ENCODE peak calls at places on chromosome 4, in six cellular contexts. U is tibial nerve, G is A549, M is ovary, X is upper lobe of left lung, L is sigmoid colon. N is an unnamed sample. For H3K9me3, the result is how much of the 10 kb centered on the place peaks cover.

GRCh38 chr4:19025031-19025430 is 1003.5 kb upstream of the LCORL start:
- DNase-seq in U (no peak), G (no peak), M (no peak), X (no peak), L (no peak), N (no peak)

GRCh38 chr4:107034091-107034698 is 1.9 kb downstream of the DKK2 start:
- DNase-seq in U (peak), G (no peak), M (peak), X (no peak), L (peak), N (no peak)

GRCh38 chr4:6116696-6117285 is 83.6 kb downstream of the JAKMIP1 start:
- DNase-seq in U (no peak), G (no peak), M (no peak), X (no peak), L (no peak), N (peak)

GRCh38 chr4:26557164-26557563 is 26.7 kb upstream of the TBC1D19 start:
- DNase-seq in U (no peak), G (no peak), M (no peak), X (no peak), L (no peak), N (no peak)

GRCh38 chr4:104420766-104421165 is 73.9 kb downstream of the CXXC4 start:
- DNase-seq in U (no peak), G (no peak), M (no peak), X (no peak), L (no peak), N (no peak)

GRCh38 chr4:156832886-156833285 is 138.7 kb downstream of the PDGFC start:
- DNase-seq in U (no peak), G (no peak), M (no peak), X (no peak), L (no peak), N (no peak)

GRCh38 chr4:183343730-183344129 is 21.5 kb upstream of the CLDN24 start:
- DNase-seq in U (no peak), G (no peak), M (no peak), X (no peak), L (no peak), N (no peak)

GRCh38 chr4:107292979-107293378 is 256.9 kb upstream of the DKK2 start:
- DNase-seq in U (no peak), G (no peak), M (no peak), X (no peak), L (no peak), N (no peak)

GRCh38 chr4:180513076-180513475 is 1730.1 kb upstream of the TENM3 start:
- DNase-seq in U (no peak), G (no peak), M (no peak), X (no peak), L (no peak), N (no peak)

GRCh38 chr4:1406416-1406945 is at the start of gene NKX1-1:
- DNase-seq in U (no peak), G (no peak), M (no peak), X (no peak), L (no peak), N (peak)

GRCh38 chr4:6695660-6696581 is 2.2 kb downstream of the S100P start:
- DNase-seq in U (no peak), G (peak), M (no peak), X (no peak), L (no peak), N (peak)

GRCh38 chr4:77344784-77345183 is 187.8 kb downstream of the CCNG2 start:
- DNase-seq in U (no peak), G (no peak), M (no peak), X (no peak), L (no peak), N (no peak)

GRCh38 chr4:39085891-39086290 is 23.9 kb downstream of the KLHL5 start:
- DNase-seq in U (no peak), G (no peak), M (no peak), X (no peak), L (no peak), N (no peak)

GRCh38 chr4:39933689-39934590 is 43.8 kb downstream of the PDS5A start:
- DNase-seq in U (no peak), G (no peak), M (no peak), X (no peak), L (no peak), N (no peak)

GRCh38 chr4:68463796-68464195 is 16.5 kb downstream of the TMPRSS11E start:
- DNase-seq in U (no peak), G (no peak), M (no peak), X (no peak), L (no peak), N (no peak)

GRCh38 chr4:89562715-89563114 is 255.1 kb upstream of the GPRIN3 start:
- DNase-seq in U (no peak), G (no peak), M (no peak), X (no peak), L (no peak), N (no peak)

GRCh38 chr4:52976523-52977230 is 114.6 kb downstream of the RASL11B start:
- DNase-seq in U (no peak), G (no peak), M (no peak), X (no peak), L (no peak), N (no peak)

GRCh38 chr4:1728061-1728980 is 7.0 kb downstream of the TACC3 start:
- DNase-seq in U (no peak), G (no peak), M (no peak), X (no peak), L (no peak), N (peak)

GRCh38 chr4:149897784-149898183 is 82.1 kb upstream of the IQCM start:
- DNase-seq in U (no peak), G (no peak), M (no peak), X (no peak), L (no peak), N (no peak)

GRCh38 chr4:20847124-20847747 is 147.0 kb downstream of the PACRGL start:
- DNase-seq in U (no peak), G (no peak), M (no peak), X (no peak), L (no peak), N (no peak)

GRCh38 chr4:182916483-182917181 is 554 bp downstream of the DCTD start:
- DNase-seq in U (peak), G (peak), M (peak), X (peak), L (peak), N (peak)

GRCh38 chr4:51885371-51885770 is 42.4 kb downstream of the DCUN1D4 start:
- DNase-seq in U (no peak), G (peak), M (no peak), X (no peak), L (no peak), N (no peak)

GRCh38 chr4:145546556-145546955 is 64.9 kb downstream of the SMAD1 start:
- DNase-seq in U (no peak), G (no peak), M (no peak), X (no peak), L (no peak), N (no peak)

GRCh38 chr4:1405636-1406415 is 416 bp downstream of the NKX1-1 start:
- DNase-seq in U (no peak), G (no peak), M (no peak), X (no peak), L (peak), N (peak)

GRCh38 chr4:3291411-3291968 is 1.3 kb upstream of the RGS12 start:
- DNase-seq in U (no peak), G (no peak), M (no peak), X (peak), L (no peak), N (peak)

GRCh38 chr4:105859233-105859632 is 36.0 kb upstream of the NPNT start:
- DNase-seq in U (no peak), G (peak), M (no peak), X (no peak), L (no peak), N (no peak)

GRCh38 chr4:94084155-94084554 is 123.5 kb upstream of the SMARCAD1 start:
- DNase-seq in U (no peak), G (no peak), M (no peak), X (no peak), L (no peak), N (no peak)

GRCh38 chr4:154467886-154468285 is 23.7 kb downstream of the DCHS2 start:
- DNase-seq in U (no peak), G (no peak), M (no peak), X (no peak), L (no peak), N (no peak)

GRCh38 chr4:100738388-100739165 is 220.8 kb upstream of the EMCN start:
- DNase-seq in U (no peak), G (peak), M (no peak), X (no peak), L (peak), N (peak)

GRCh38 chr4:118797558-118798142 is 38.3 kb downstream of the SEC24D start:
- DNase-seq in U (no peak), G (no peak), M (no peak), X (no peak), L (no peak), N (no peak)

GRCh38 chr4:18113710-18114331 is 92.3 kb upstream of the LCORL start:
- DNase-seq in U (no peak), G (no peak), M (no peak), X (no peak), L (no peak), N (no peak)

GRCh38 chr4:113433536-113434246 is 327.8 kb downstream of the CAMK2D start:
- DNase-seq in U (no peak), G (no peak), M (no peak), X (no peak), L (no peak), N (no peak)

GRCh38 chr4:54658321-54659093 is 750 bp downstream of the KIT start:
- DNase-seq in U (no peak), G (no peak), M (peak), X (peak), L (no peak), N (peak)

GRCh38 chr4:104966349-104967033 is 180.2 kb upstream of the TET2 start:
- DNase-seq in U (no peak), G (no peak), M (no peak), X (peak), L (no peak), N (no peak)

GRCh38 chr4:186158021-186158859 is 33.1 kb upstream of the CYP4V2 start:
- DNase-seq in U (no peak), G (no peak), M (no peak), X (no peak), L (no peak), N (no peak)

GRCh38 chr4:151402150-151402865 is 6.7 kb upstream of the FHIP1A start:
- DNase-seq in U (no peak), G (no peak), M (no peak), X (no peak), L (no peak), N (no peak)

GRCh38 chr4:4645743-4646142 is 103.9 kb upstream of the STX18 start:
- DNase-seq in U (no peak), G (no peak), M (no peak), X (no peak), L (no peak), N (no peak)

GRCh38 chr4:94548571-94548970 is 96.8 kb downstream of the PDLIM5 start:
- DNase-seq in U (no peak), G (peak), M (no peak), X (no peak), L (no peak), N (no peak)

GRCh38 chr4:113534698-113535097 is 226.8 kb downstream of the CAMK2D start:
- DNase-seq in U (no peak), G (no peak), M (no peak), X (no peak), L (no peak), N (no peak)

GRCh38 chr4:174579421-174579820 is 57.1 kb upstream of the HPGD start:
- DNase-seq in U (no peak), G (no peak), M (no peak), X (no peak), L (no peak), N (no peak)

GRCh38 chr4:33628296-33628695 is 2616.0 kb downstream of the ARAP2 start:
- DNase-seq in U (no peak), G (no peak), M (no peak), X (no peak), L (no peak), N (no peak)
- H3K9me3 ChIP-seq in U (under half), G (under half), M (under half), X (under half), L (under half), N (under half)

GRCh38 chr4:140367738-140368137 is 5.7 kb upstream of the SCOC start:
- DNase-seq in U (no peak), G (no peak), M (no peak), X (no peak), L (no peak), N (no peak)

GRCh38 chr4:140373328-140374129 is at the start of gene SCOC:
- DNase-seq in U (peak), G (peak), M (peak), X (peak), L (peak), N (peak)

GRCh38 chr4:140368686-140369085 is 4.8 kb upstream of the SCOC start:
- DNase-seq in U (no peak), G (no peak), M (no peak), X (no peak), L (no peak), N (no peak)

GRCh38 chr4:140374130-140374477 is 658 bp downstream of the SCOC start:
- DNase-seq in U (no peak), G (no peak), M (no peak), X (no peak), L (no peak), N (no peak)

GRCh38 chr4:140372607-140373327 is 679 bp upstream of the SCOC start:
- DNase-seq in U (no peak), G (peak), M (no peak), X (no peak), L (no peak), N (no peak)
- TF ChIP-seq CTCF in U (peak), G (no peak), M (peak), X (peak), L (peak), N (no peak)

DNA sequence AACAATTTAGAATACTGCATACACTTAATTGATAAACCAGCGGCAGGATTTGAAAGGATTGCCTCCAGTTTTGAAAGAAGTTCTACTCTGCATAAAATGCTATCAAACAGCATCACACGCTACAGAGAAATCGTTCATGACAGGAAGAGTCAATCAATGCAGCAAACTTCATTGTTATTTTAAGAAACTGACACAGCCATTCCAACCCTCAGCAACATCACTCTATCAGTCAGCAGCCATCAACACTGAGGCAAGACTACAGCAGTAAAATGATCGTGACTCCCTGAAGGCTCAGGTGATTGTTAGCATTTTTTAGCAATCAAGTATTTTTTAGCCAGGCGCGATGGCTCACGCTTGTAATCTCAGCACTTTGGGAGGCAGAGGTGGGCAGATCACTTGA is 98.3 kb downstream of the FBXW7 start:
- DNase-seq in U (no peak), G (no peak), M (no peak), X (no peak), L (no peak), N (no peak)
- TF ChIP-seq EP300 in U (no peak), G (no peak), M (no peak), X (no peak), L (no peak), N (no peak)

GRCh38 chr4:253936-254756 is 51.1 kb downstream of the ZNF732 start:
- DNase-seq in U (no peak), G (no peak), M (no peak), X (no peak), L (no peak), N (no peak)
- H3K9me3 ChIP-seq in U (under half), G (under half), M (under half), X (half or more), L (under half), N (half or more)

GRCh38 chr4:96352051-96352517 is 512.2 kb downstream of the PDHA2 start:
- DNase-seq in U (no peak), G (no peak), M (no peak), X (no peak), L (no peak), N (no peak)
- TF ChIP-seq CTCF in U (no peak), G (no peak), M (no peak), X (no peak), L (no peak), N (no peak)

GRCh38 chr4:123599920-123600394 is 203.4 kb downstream of the SPRY1 start:
- DNase-seq in U (peak), G (no peak), M (peak), X (peak), L (peak), N (peak)
- TF ChIP-seq EP300 in U (peak), G (no peak), M (no peak), X (no peak), L (no peak), N (no peak)

GRCh38 chr4:184453402-184454160 is 20.8 kb downstream of the IRF2 start:
- DNase-seq in U (no peak), G (no peak), M (no peak), X (peak), L (no peak), N (peak)
- H3K9me3 ChIP-seq in U (under half), G (under half), M (under half), X (under half), L (under half), N (under half)